ENCODE peak calls at places on chromosomes 5 and 9, in seven cellular contexts. One of them, this sample, is unnamed.

GRCh38 chr5:123721721-123722276 is 209.8 kb downstream of the CSNK1G3 start:
- DNase-seq in IMR-90: no peak
- DNase-seq in A549: no peak
- DNase-seq in GM12878: no peak
- DNase-seq in SK-N-SH: no peak
- DNase-seq in K562: no peak
- DNase-seq in HepG2: no peak
- DNase-seq in this sample: no peak

GRCh38 chr5:146565764-146566163 is 49.8 kb upstream of the GPR151 start:
- DNase-seq in IMR-90: peak; percentile 52
- DNase-seq in A549: peak; percentile 82
- DNase-seq in GM12878: no peak
- DNase-seq in SK-N-SH: peak; percentile 75
- DNase-seq in K562: peak; percentile 75
- DNase-seq in HepG2: peak; percentile 65
- DNase-seq in this sample: peak; percentile 74

GRCh38 chr9:89686134-89686533 is 81.3 kb downstream of the GADD45G start:
- DNase-seq in IMR-90: no peak
- DNase-seq in A549: no peak
- DNase-seq in GM12878: no peak
- DNase-seq in SK-N-SH: no peak
- DNase-seq in K562: no peak
- DNase-seq in HepG2: no peak
- DNase-seq in this sample: no peak

GRCh38 chr5:151048526-151048925 is 28.1 kb downstream of the GPX3 start:
- DNase-seq in IMR-90: no peak
- DNase-seq in A549: no peak
- DNase-seq in GM12878: no peak
- DNase-seq in SK-N-SH: no peak
- DNase-seq in K562: no peak
- DNase-seq in HepG2: no peak
- DNase-seq in this sample: no peak

GRCh38 chr9:130267930-130268329 is 2.4 kb downstream of the HMCN2 start:
- DNase-seq in IMR-90: no peak
- DNase-seq in A549: no peak
- DNase-seq in GM12878: no peak
- DNase-seq in SK-N-SH: no peak
- DNase-seq in K562: no peak
- DNase-seq in HepG2: no peak
- DNase-seq in this sample: no peak

GRCh38 chr5:112097768-112098167 is 321.3 kb downstream of the EPB41L4A start:
- DNase-seq in IMR-90: no peak
- DNase-seq in A549: no peak
- DNase-seq in GM12878: no peak
- DNase-seq in SK-N-SH: no peak
- DNase-seq in K562: no peak
- DNase-seq in HepG2: no peak
- DNase-seq in this sample: no peak

GRCh38 chr9:114538241-114538640 is 33.0 kb upstream of the WHRN start:
- DNase-seq in IMR-90: no peak
- DNase-seq in A549: no peak
- DNase-seq in GM12878: peak; percentile 7
- DNase-seq in SK-N-SH: no peak
- DNase-seq in K562: peak; percentile 63
- DNase-seq in HepG2: peak; percentile 37
- DNase-seq in this sample: peak; percentile 23

GRCh38 chr5:1107167-1108007 is 4.5 kb downstream of the SLC12A7 start:
- DNase-seq in IMR-90: no peak
- DNase-seq in A549: no peak
- DNase-seq in GM12878: no peak
- DNase-seq in SK-N-SH: no peak
- DNase-seq in K562: no peak
- DNase-seq in HepG2: peak; percentile 73
- DNase-seq in this sample: no peak

GRCh38 chr5:137629646-137630045 is 106.2 kb downstream of the KLHL3 start:
- DNase-seq in IMR-90: peak; percentile 63
- DNase-seq in A549: peak; percentile 77
- DNase-seq in GM12878: peak; percentile 8
- DNase-seq in SK-N-SH: peak; percentile 75
- DNase-seq in K562: peak; percentile 64
- DNase-seq in HepG2: peak; percentile 41
- DNase-seq in this sample: peak; percentile 58

GRCh38 chr9:36148652-36149051 is 12.1 kb downstream of the GLIPR2 start:
- DNase-seq in IMR-90: peak; percentile 97
- DNase-seq in A549: peak; percentile 91
- DNase-seq in GM12878: peak; percentile 76
- DNase-seq in SK-N-SH: peak; percentile 94
- DNase-seq in K562: peak; percentile 68
- DNase-seq in HepG2: peak; percentile 63
- DNase-seq in this sample: no peak

GRCh38 chr5:2999926-3000325 is 248.4 kb upstream of the IRX2 start:
- DNase-seq in IMR-90: no peak
- DNase-seq in A549: no peak
- DNase-seq in GM12878: no peak
- DNase-seq in SK-N-SH: no peak
- DNase-seq in K562: no peak
- DNase-seq in HepG2: no peak
- DNase-seq in this sample: no peak

GRCh38 chr5:83562817-83563557 is 91.4 kb downstream of the VCAN start:
- DNase-seq in IMR-90: peak; percentile 41
- DNase-seq in A549: no peak
- DNase-seq in GM12878: no peak
- DNase-seq in SK-N-SH: no peak
- DNase-seq in K562: no peak
- DNase-seq in HepG2: peak; percentile 56
- DNase-seq in this sample: no peak

GRCh38 chr5:64688965-64689364 is 1.3 kb upstream of the SHISAL2B start:
- DNase-seq in IMR-90: no peak
- DNase-seq in A549: no peak
- DNase-seq in GM12878: no peak
- DNase-seq in SK-N-SH: no peak
- DNase-seq in K562: peak; percentile 23
- DNase-seq in HepG2: no peak
- DNase-seq in this sample: no peak

GRCh38 chr5:36478646-36479307 is 127.6 kb upstream of the SLC1A3 start:
- DNase-seq in IMR-90: no peak
- DNase-seq in A549: no peak
- DNase-seq in GM12878: no peak
- DNase-seq in SK-N-SH: no peak
- DNase-seq in K562: no peak
- DNase-seq in HepG2: no peak
- DNase-seq in this sample: no peak

GRCh38 chr9:133770076-133770777 is 32.1 kb upstream of the SARDH start:
- DNase-seq in IMR-90: no peak
- DNase-seq in A549: no peak
- DNase-seq in GM12878: no peak
- DNase-seq in SK-N-SH: no peak
- DNase-seq in K562: no peak
- DNase-seq in HepG2: no peak
- DNase-seq in this sample: no peak

GRCh38 chr9:138049085-138049778 is 171.7 kb downstream of the CACNA1B start:
- DNase-seq in IMR-90: no peak
- DNase-seq in A549: no peak
- DNase-seq in GM12878: no peak
- DNase-seq in SK-N-SH: peak; percentile 16
- DNase-seq in K562: no peak
- DNase-seq in HepG2: no peak
- DNase-seq in this sample: no peak

GRCh38 chr5:132279801-132280200 is 14.4 kb upstream of the SLC22A4 start:
- DNase-seq in IMR-90: no peak
- DNase-seq in A549: no peak
- DNase-seq in GM12878: no peak
- DNase-seq in SK-N-SH: no peak
- DNase-seq in K562: no peak
- DNase-seq in HepG2: no peak
- DNase-seq in this sample: no peak

GRCh38 chr9:131096490-131097258 is at the start of gene AIF1L:
- DNase-seq in IMR-90: no peak
- DNase-seq in A549: peak; percentile 41
- DNase-seq in GM12878: no peak
- DNase-seq in SK-N-SH: peak; percentile 77
- DNase-seq in K562: peak; percentile 77
- DNase-seq in HepG2: no peak
- DNase-seq in this sample: no peak

GRCh38 chr5:148796931-148797330 is 29.5 kb upstream of the ADRB2 start:
- DNase-seq in IMR-90: no peak
- DNase-seq in A549: no peak
- DNase-seq in GM12878: no peak
- DNase-seq in SK-N-SH: no peak
- DNase-seq in K562: no peak
- DNase-seq in HepG2: no peak
- DNase-seq in this sample: no peak
- TF ChIP-seq RAD21 in IMR-90: no peak
- TF ChIP-seq RAD21 in A549: no peak
- TF ChIP-seq RAD21 in GM12878: no peak
- TF ChIP-seq RAD21 in SK-N-SH: no peak
- TF ChIP-seq RAD21 in K562: no peak
- TF ChIP-seq RAD21 in HepG2: no peak
- TF ChIP-seq RAD21 in this sample: no peak

GRCh38 chr5:90329911-90330310 is 79.6 kb downstream of the CETN3 start:
- DNase-seq in IMR-90: no peak
- DNase-seq in A549: no peak
- DNase-seq in GM12878: no peak
- DNase-seq in SK-N-SH: no peak
- DNase-seq in K562: no peak
- DNase-seq in HepG2: no peak
- DNase-seq in this sample: no peak
- TF ChIP-seq USF2 in IMR-90: no peak
- TF ChIP-seq USF2 in A549: no peak
- TF ChIP-seq USF2 in GM12878: no peak
- TF ChIP-seq USF2 in SK-N-SH: no peak
- TF ChIP-seq USF2 in K562: no peak
- TF ChIP-seq USF2 in HepG2: no peak
- TF ChIP-seq USF2 in this sample: no peak

GRCh38 chr9:33131505-33132248 is 35.5 kb downstream of the B4GALT1 start:
- DNase-seq in IMR-90: no peak
- DNase-seq in A549: no peak
- DNase-seq in GM12878: no peak
- DNase-seq in SK-N-SH: no peak
- DNase-seq in K562: no peak
- DNase-seq in HepG2: peak; percentile 34
- DNase-seq in this sample: no peak

GRCh38 chr9:33130961-33131360 is 36.2 kb downstream of the B4GALT1 start:
- DNase-seq in IMR-90: no peak
- DNase-seq in A549: no peak
- DNase-seq in GM12878: no peak
- DNase-seq in SK-N-SH: no peak
- DNase-seq in K562: no peak
- DNase-seq in HepG2: no peak
- DNase-seq in this sample: no peak

GRCh38 chr9:33133186-33133585 is 34.0 kb downstream of the B4GALT1 start:
- DNase-seq in IMR-90: no peak
- DNase-seq in A549: no peak
- DNase-seq in GM12878: no peak
- DNase-seq in SK-N-SH: no peak
- DNase-seq in K562: no peak
- DNase-seq in HepG2: no peak
- DNase-seq in this sample: no peak

GRCh38 chr9:33130501-33130900 is 36.6 kb downstream of the B4GALT1 start:
- DNase-seq in IMR-90: peak; percentile 46
- DNase-seq in A549: peak; percentile 29
- DNase-seq in GM12878: no peak
- DNase-seq in SK-N-SH: no peak
- DNase-seq in K562: no peak
- DNase-seq in HepG2: no peak
- DNase-seq in this sample: no peak

DNA sequence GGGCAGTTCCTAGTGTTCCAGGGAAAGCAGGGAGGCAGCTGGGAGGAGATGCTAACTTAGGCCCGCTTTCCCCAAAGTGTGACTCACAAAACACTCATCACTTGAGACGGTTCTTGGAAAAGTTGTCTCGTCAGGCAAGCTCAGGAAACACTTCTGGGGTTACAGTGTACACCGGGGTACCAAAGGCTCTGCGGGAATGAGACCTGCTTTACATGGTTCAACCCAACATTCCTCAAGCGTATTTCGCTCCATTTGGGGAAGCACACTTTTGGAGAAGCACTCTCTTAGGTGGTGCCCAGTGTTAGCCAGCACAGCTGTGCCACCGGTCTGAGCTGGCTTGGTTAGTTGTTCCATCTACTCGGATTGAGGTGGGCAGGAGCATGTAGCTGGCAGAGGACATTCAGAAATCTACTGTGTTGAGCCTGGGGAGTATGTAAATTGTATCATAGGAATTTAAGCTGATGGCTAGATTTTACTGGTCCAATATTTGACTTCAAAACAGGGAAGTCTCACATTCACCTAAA is 34.8 kb downstream of the B4GALT1 start:
- DNase-seq in IMR-90: peak; percentile 90
- DNase-seq in A549: peak; percentile 65
- DNase-seq in GM12878: no peak
- DNase-seq in SK-N-SH: no peak
- DNase-seq in K562: no peak
- DNase-seq in HepG2: no peak
- DNase-seq in this sample: no peak
- TF ChIP-seq RAD21 in IMR-90: peak; percentile 15
- TF ChIP-seq RAD21 in A549: no peak
- TF ChIP-seq RAD21 in GM12878: no peak
- TF ChIP-seq RAD21 in SK-N-SH: no peak
- TF ChIP-seq RAD21 in K562: no peak
- TF ChIP-seq RAD21 in HepG2: no peak
- TF ChIP-seq RAD21 in this sample: no peak

GRCh38 chr5:40911278-40911677 is 2.0 kb downstream of the C7 start:
- DNase-seq in IMR-90: no peak
- DNase-seq in A549: no peak
- DNase-seq in GM12878: no peak
- DNase-seq in SK-N-SH: peak; percentile 28
- DNase-seq in K562: no peak
- DNase-seq in HepG2: no peak
- DNase-seq in this sample: no peak

GRCh38 chr5:40909233-40909632 is at the start of gene C7:
- DNase-seq in IMR-90: peak; percentile 19
- DNase-seq in A549: no peak
- DNase-seq in GM12878: no peak
- DNase-seq in SK-N-SH: peak; percentile 49
- DNase-seq in K562: peak; percentile 24
- DNase-seq in HepG2: peak; percentile 3
- DNase-seq in this sample: no peak

GRCh38 chr5:40906351-40906751 is 2.9 kb upstream of the C7 start:
- DNase-seq in IMR-90: peak; percentile 63
- DNase-seq in A549: no peak
- DNase-seq in GM12878: no peak
- DNase-seq in SK-N-SH: no peak
- DNase-seq in K562: no peak
- DNase-seq in HepG2: peak; percentile 9
- DNase-seq in this sample: no peak

GRCh38 chr5:40904994-40905306 is 4.3 kb upstream of the C7 start:
- DNase-seq in IMR-90: no peak
- DNase-seq in A549: no peak
- DNase-seq in GM12878: no peak
- DNase-seq in SK-N-SH: peak; percentile 15
- DNase-seq in K562: no peak
- DNase-seq in HepG2: no peak
- DNase-seq in this sample: no peak

DNA sequence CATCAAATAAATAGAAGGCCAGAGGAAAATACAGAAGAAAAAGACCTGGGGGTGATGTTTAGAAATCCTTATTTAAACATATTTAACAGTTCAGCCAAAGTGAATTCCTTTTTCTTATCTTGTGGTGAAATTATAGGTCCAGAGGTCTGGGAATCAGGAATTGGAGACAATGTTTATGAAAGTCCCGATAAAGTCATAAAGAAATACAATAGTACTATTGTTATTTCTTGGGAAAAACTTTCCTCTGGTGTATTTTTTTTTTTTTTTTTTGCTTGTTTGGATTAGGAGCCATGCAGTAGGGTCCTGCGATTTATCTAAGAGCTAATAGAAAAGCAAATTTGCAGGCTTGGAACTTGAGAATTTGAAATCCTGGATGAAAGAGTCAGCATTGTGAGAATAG is 426 bp downstream of the C7 start:
- DNase-seq in IMR-90: peak; percentile 21
- DNase-seq in A549: no peak
- DNase-seq in GM12878: no peak
- DNase-seq in SK-N-SH: no peak
- DNase-seq in K562: no peak
- DNase-seq in HepG2: peak; percentile 64
- DNase-seq in this sample: no peak
- TF ChIP-seq USF2 in IMR-90: no peak
- TF ChIP-seq USF2 in A549: no peak
- TF ChIP-seq USF2 in GM12878: no peak
- TF ChIP-seq USF2 in SK-N-SH: no peak
- TF ChIP-seq USF2 in K562: no peak
- TF ChIP-seq USF2 in HepG2: no peak
- TF ChIP-seq USF2 in this sample: no peak